ENCODE peak calls at places on chromosome 16, in four cellular contexts. O is lower leg skin, K is GM18507, Q is Daoy. B is an unnamed sample.

GRCh38 chr16:21100447-21100846 is 50.2 kb downstream of the DNAH3 start:
- DNase-seq in K (no peak), Q (peak; percentile 81), O (no peak), B (peak; percentile 82)

GRCh38 chr16:47905771-47906170 is 250.0 kb downstream of the ABCC12 start:
- DNase-seq in K (no peak), Q (peak; percentile 56), O (no peak), B (peak; percentile 97)

GRCh38 chr16:88349903-88350900 is 32.6 kb upstream of the ZNF469 start:
- DNase-seq in O (no peak), K (no peak), Q (no peak), B (no peak)

GRCh38 chr16:54143934-54144333 is 142.7 kb downstream of the IRX3 start:
- DNase-seq in O (no peak), K (no peak), Q (no peak), B (no peak)

GRCh38 chr16:85562102-85562786 is 50.9 kb upstream of the GSE1 start:
- DNase-seq in Q (no peak), K (no peak), O (no peak), B (no peak)

GRCh38 chr16:83996481-83997252 is 28.6 kb downstream of the NECAB2 start:
- DNase-seq in Q (no peak), K (no peak), O (no peak), B (no peak)

GRCh38 chr16:28609631-28610594 is at the start of gene SULT1A1:
- DNase-seq in Q (peak; percentile 32), K (no peak), O (peak; percentile 54), B (no peak)

GRCh38 chr16:11325404-11326083 is 19.7 kb upstream of the RMI2 start:
- DNase-seq in O (no peak), Q (no peak), K (no peak), B (no peak)

GRCh38 chr16:85103096-85104079 is 8.9 kb downstream of the CIBAR2 start:
- DNase-seq in O (no peak), K (no peak), Q (no peak), B (no peak)

GRCh38 chr16:16867994-16868393 is 489.1 kb downstream of the NPIPA7 start:
- DNase-seq in K (no peak), Q (peak; percentile 41), O (no peak), B (no peak)

GRCh38 chr16:68446941-68447675 is 1.2 kb downstream of the SMPD3 start:
- DNase-seq in O (no peak), K (no peak), Q (no peak), B (no peak)

B was measured in RPMI7951.